ENCODE peak calls at places on chromosome X, in five cellular contexts. V, K, Q, I and B are unnamed samples.

GRCh38 chrX:34563809-34564208 is 93.3 kb downstream of the TMEM47 start:
- DNase-seq in V (no peak), K (no peak), Q (no peak), I (no peak), B (no peak)

GRCh38 chrX:141468940-141469339 is 115.6 kb downstream of the SPANXA1 start:
- DNase-seq in V (peak; percentile 57), K (no peak), Q (no peak), I (no peak), B (no peak)

GRCh38 chrX:119685225-119686066 is 7.5 kb downstream of the SEPTIN6 start:
- DNase-seq in V (no peak), K (peak; percentile 73), Q (no peak), I (peak; percentile 57), B (no peak)

GRCh38 chrX:149473966-149474365 is 31.1 kb downstream of the IDS start:
- DNase-seq in V (no peak), K (no peak), Q (no peak), I (no peak), B (no peak)

GRCh38 chrX:12919620-12920019 is 13.2 kb downstream of the TLR8 start:
- DNase-seq in V (no peak), K (no peak), Q (no peak), I (no peak), B (no peak)

GRCh38 chrX:129980043-129980442 is 2.4 kb upstream of the BCORL1 start:
- DNase-seq in V (no peak), K (peak; percentile 80), Q (peak; percentile 38), I (peak; percentile 37), B (peak; percentile 89)

GRCh38 chrX:39894626-39895025 is 203.1 kb downstream of the BCOR start:
- DNase-seq in V (no peak), K (no peak), Q (peak; percentile 62), I (no peak), B (no peak)

GRCh38 chrX:149504226-149504914 is 736 bp downstream of the IDS start:
- DNase-seq in V (no peak), K (no peak), Q (peak; percentile 19), I (no peak), B (peak; percentile 82)

GRCh38 chrX:30278365-30278764 is 30.8 kb downstream of the NR0B1 start:
- DNase-seq in V (peak; percentile 34), K (no peak), Q (no peak), I (no peak), B (no peak)

GRCh38 chrX:75655627-75656026 is 129.4 kb downstream of the MAGEE2 start:
- DNase-seq in V (no peak), K (no peak), Q (no peak), I (no peak), B (no peak)

GRCh38 chrX:129495941-129496340 is 27.3 kb downstream of the SMARCA1 start:
- DNase-seq in V (peak; percentile 48), K (no peak), Q (no peak), I (no peak), B (no peak)

GRCh38 chrX:7314425-7314824 is 166.5 kb upstream of the PUDP start:
- DNase-seq in V (no peak), K (no peak), Q (no peak), I (no peak), B (no peak)

GRCh38 chrX:10085223-10085622 is 71.6 kb upstream of the CLCN4 start:
- DNase-seq in V (no peak), K (no peak), Q (no peak), I (no peak), B (no peak)

GRCh38 chrX:8741981-8742380 is 10.0 kb upstream of the ANOS1 start:
- DNase-seq in V (no peak), K (no peak), Q (no peak), I (no peak), B (no peak)

GRCh38 chrX:69082055-69082752 is 83.0 kb downstream of the PJA1 start:
- DNase-seq in V (no peak), K (no peak), Q (no peak), I (no peak), B (no peak)

GRCh38 chrX:37904833-37905232 is 57.5 kb upstream of the DYNLT3 start:
- DNase-seq in V (no peak), K (no peak), Q (peak; percentile 58), I (no peak), B (no peak)

GRCh38 chrX:22300130-22300529 is 27.4 kb downstream of the CBLL2 start:
- DNase-seq in V (peak; percentile 67), K (peak; percentile 65), Q (peak; percentile 29), I (peak; percentile 47), B (no peak)

GRCh38 chrX:69178592-69178991 is 13.3 kb upstream of the PJA1 start:
- DNase-seq in V (no peak), K (no peak), Q (no peak), I (no peak), B (no peak)

GRCh38 chrX:86133761-86134160 is 14.5 kb upstream of the DACH2 start:
- DNase-seq in V (peak; percentile 34), K (no peak), Q (no peak), I (no peak), B (no peak)

GRCh38 chrX:150548684-150549083 is 19.7 kb upstream of the MTM1 start:
- DNase-seq in V (peak; percentile 39), K (no peak), Q (no peak), I (no peak), B (no peak)

GRCh38 chrX:16870095-16870860 is at the start of gene RBBP7:
- DNase-seq in V (peak; percentile 89), K (peak; percentile 97), Q (peak; percentile 93), I (peak; percentile 96), B (peak; percentile 81)

GRCh38 chrX:109926118-109926517 is 76.8 kb upstream of the TMEM164 start:
- DNase-seq in V (no peak), K (no peak), Q (no peak), I (no peak), B (no peak)

GRCh38 chrX:108541286-108541685 is 101.6 kb downstream of the COL4A5 start:
- DNase-seq in V (no peak), K (no peak), Q (no peak), I (no peak), B (no peak)

GRCh38 chrX:19627533-19627932 is 112.2 kb upstream of the MAP3K15 start:
- DNase-seq in V (peak; percentile 13), K (no peak), Q (no peak), I (no peak), B (no peak)

GRCh38 chrX:63922221-63922620 is 137.2 kb upstream of the ARHGEF9 start:
- DNase-seq in V (peak; percentile 22), K (no peak), Q (no peak), I (no peak), B (no peak)

GRCh38 chrX:44903107-44903506 is 30.1 kb downstream of the KDM6A start:
- DNase-seq in V (peak; percentile 78), K (no peak), Q (no peak), I (no peak), B (no peak)

GRCh38 chrX:44906041-44906440 is 33.1 kb downstream of the KDM6A start:
- DNase-seq in V (no peak), K (no peak), Q (no peak), I (no peak), B (no peak)

GRCh38 chrX:44906542-44906941 is 33.6 kb downstream of the KDM6A start:
- DNase-seq in V (no peak), K (no peak), Q (no peak), I (no peak), B (no peak)

GRCh38 chrX:44904542-44905115 is 31.6 kb downstream of the KDM6A start:
- DNase-seq in V (no peak), K (no peak), Q (no peak), I (no peak), B (no peak)

DNA sequence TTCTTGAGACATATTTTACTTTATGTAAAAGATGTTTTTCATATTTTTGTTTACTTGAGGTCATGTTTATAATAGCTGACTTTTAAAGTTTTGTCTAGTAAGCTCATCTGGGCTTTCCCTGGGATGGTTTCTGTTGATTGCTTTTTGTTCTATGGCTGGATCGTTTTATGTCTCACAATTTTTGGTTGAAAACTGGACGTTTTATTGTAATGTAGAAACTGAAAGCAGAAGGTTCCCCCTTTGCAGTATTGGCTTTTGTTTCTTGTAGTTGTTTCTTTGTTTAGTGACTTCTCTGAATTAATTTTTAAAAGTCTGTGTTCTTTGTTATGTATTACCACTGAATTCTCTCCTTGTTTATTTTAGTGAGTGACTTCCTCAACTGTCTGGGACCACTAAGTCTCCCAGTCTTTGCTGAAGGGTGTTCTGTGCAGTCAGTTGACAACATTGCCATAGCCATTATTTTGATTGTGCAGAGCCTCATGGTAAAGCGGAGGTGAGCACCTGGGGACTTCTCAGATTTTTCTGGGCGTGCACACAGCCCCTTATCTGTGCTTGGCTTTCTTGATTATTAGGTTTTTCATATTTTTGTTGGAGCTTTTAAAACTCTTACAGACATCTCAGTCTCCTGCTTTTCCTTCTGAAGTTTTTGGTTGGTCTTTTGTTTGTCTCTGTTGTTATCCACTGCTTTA is 31.0 kb downstream of the KDM6A start:
- DNase-seq in V (no peak), K (no peak), Q (no peak), I (no peak), B (no peak)
- H3K4me3 ChIP-seq in V (no peak overlapping the region), K (no peak overlapping the region), Q (no peak overlapping the region), I (no peak overlapping the region), B (no peak overlapping the region)

GRCh38 chrX:1147641-1148515 is 64.6 kb downstream of the CRLF2 start:
- DNase-seq in V (no peak), K (peak; percentile 24), Q (no peak), I (no peak), B (peak; percentile 67)

GRCh38 chrX:1153940-1154339 is 58.5 kb downstream of the CRLF2 start:
- DNase-seq in V (no peak), K (no peak), Q (no peak), I (no peak), B (no peak)

GRCh38 chrX:1151378-1152077 is 60.9 kb downstream of the CRLF2 start:
- DNase-seq in V (no peak), K (no peak), Q (no peak), I (no peak), B (no peak)

GRCh38 chrX:1152090-1152489 is 60.4 kb downstream of the CRLF2 start:
- DNase-seq in V (no peak), K (no peak), Q (no peak), I (no peak), B (no peak)

DNA sequence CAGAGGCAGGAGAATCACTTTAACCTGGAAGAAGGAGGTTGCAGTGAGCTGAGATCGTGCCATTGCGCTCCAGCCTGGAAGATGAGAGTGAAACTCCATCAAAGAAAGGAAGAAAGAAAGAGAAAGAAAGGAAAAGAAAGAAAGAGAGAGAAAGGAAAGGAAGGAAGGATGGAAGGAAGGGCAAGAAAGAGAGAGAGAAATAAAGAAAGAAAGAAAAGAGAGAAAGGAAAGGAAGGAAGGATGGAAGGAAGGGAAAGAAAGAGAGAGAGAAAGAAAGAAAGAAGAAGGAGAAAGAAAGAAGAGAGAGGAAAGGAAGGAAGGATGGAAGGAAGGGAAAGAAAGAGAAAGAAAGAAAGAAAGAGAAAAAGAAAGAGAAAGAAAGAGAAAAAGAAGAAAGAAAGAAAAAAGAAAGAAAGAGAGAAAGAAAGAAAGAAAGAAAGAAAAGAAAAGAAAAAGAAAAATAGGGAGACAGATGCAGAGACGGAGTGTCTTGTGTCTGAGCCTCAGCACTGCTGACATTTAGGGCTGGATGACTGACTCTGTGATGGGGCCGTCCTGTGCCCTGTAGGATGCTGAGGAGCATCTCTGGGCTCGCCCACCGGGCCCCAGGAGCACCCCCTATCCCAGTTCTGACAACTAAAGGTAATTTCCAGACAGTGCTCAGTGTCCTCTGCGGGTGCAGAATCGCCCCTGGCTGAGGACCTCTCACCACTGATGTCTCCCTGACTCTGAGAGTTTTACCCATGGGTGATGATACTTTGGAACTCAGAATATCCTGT is 61.7 kb downstream of the CRLF2 start:
- DNase-seq in V (no peak), K (no peak), Q (no peak), I (no peak), B (no peak)
- TF ChIP-seq POLR2A in V (no peak), K (no peak), Q (no peak), I (no peak), B (no peak)

GRCh38 chrX:131746491-131746968 is 202.7 kb downstream of the OR13H1 start:
- DNase-seq in V (peak; percentile 86), K (peak; percentile 93), Q (peak; percentile 87), I (peak; percentile 84), B (peak; percentile 95)
- H3K4me3 ChIP-seq in V (peak overlapping the region; percentile 60), K (peak overlapping the region; percentile 45), Q (no peak overlapping the region), I (peak overlapping the region; percentile 62), B (no peak overlapping the region)

GRCh38 chrX:48003758-48004457 is at the start of gene ZNF182:
- DNase-seq in V (peak; percentile 83), K (peak; percentile 97), Q (peak; percentile 96), I (peak; percentile 94), B (peak; percentile 98)
- TF ChIP-seq POLR2A in V (peak; percentile 44), K (peak; percentile 6), Q (peak; percentile 29), I (no peak), B (no peak)